ENCODE peak calls at places on chromosomes 12 and 14, in nine cellular contexts. I is stimulated activated CD4-positive, alpha-beta T cell treated with anti-CD3 and anti-CD28 coated beads, Interleukin-15, amount 100 ng/mL, for 1 hour; P is DMS79; M is activated CD8-positive, alpha-beta memory T cell treated with anti-CD3 and anti-CD28 coated beads for 24 hours; X is stimulated activated CD8-positive, alpha-beta memory T cell treated with anti-CD3 and anti-CD28 coated beads, Interleukin-7, amount 100 ng/mL, for 24 hours; B is esophagus squamous epithelium; N is upper lobe of right lung; S is AG04450; R is NCI-H446. G is an unnamed sample.

GRCh38 chr12:55372521-55372920 is 9.7 kb downstream of the OR6C75 start:
- DNase-seq in S (no peak), R (no peak), M (no peak), P (no peak), X (no peak), N (no peak), I (no peak), B (no peak), G (no peak)

GRCh38 chr12:53726946-53727309 is 324 bp downstream of the CALCOCO1 start:
- DNase-seq in N (no peak), P (no peak), M (no peak), I (no peak), S (no peak), B (no peak), R (no peak), X (no peak), G (no peak)

GRCh38 chr12:110256780-110257431 is 24.1 kb upstream of the ATP2A2 start:
- DNase-seq in I (no peak), X (no peak), M (no peak), B (no peak), N (peak), R (no peak), S (no peak), P (no peak), G (peak)

GRCh38 chr12:128455849-128456248 is 188.9 kb downstream of the TMEM132C start:
- DNase-seq in X (no peak), I (no peak), P (no peak), M (no peak), N (no peak), R (no peak), B (no peak), S (no peak), G (no peak)

GRCh38 chr12:57848208-57848607 is 1.7 kb upstream of the CTDSP2 start:
- DNase-seq in I (no peak), B (no peak), M (no peak), R (no peak), S (no peak), X (no peak), N (no peak), P (no peak), G (no peak)

GRCh38 chr14:103391048-103391447 is 5.8 kb downstream of the MARK3 start:
- DNase-seq in I (no peak), X (no peak), P (no peak), M (no peak), S (peak), B (no peak), R (peak), N (no peak), G (peak)

GRCh38 chr12:51217968-51218606 is at the start of gene POU6F1:
- DNase-seq in P (no peak), X (peak), M (peak), B (no peak), R (peak), I (peak), N (peak), S (peak), G (peak)

GRCh38 chr12:13452955-13453570 is 256.5 kb downstream of the EMP1 start:
- DNase-seq in M (no peak), I (no peak), B (no peak), P (peak), R (no peak), N (no peak), S (no peak), X (no peak), G (no peak)

GRCh38 chr12:94603434-94604068 is 46.8 kb downstream of the TMCC3 start:
- DNase-seq in I (peak), S (no peak), R (no peak), N (no peak), B (no peak), M (peak), X (peak), P (no peak), G (peak)

GRCh38 chr12:114669501-114670256 is 14.3 kb downstream of the TBX3 start:
- DNase-seq in P (peak), X (no peak), M (no peak), I (no peak), R (no peak), N (no peak), S (no peak), B (no peak), G (no peak)

GRCh38 chr14:92315050-92315785 is 7.7 kb upstream of the SLC24A4 start:
- DNase-seq in S (no peak), N (no peak), B (no peak), R (no peak), M (no peak), X (no peak), I (no peak), P (no peak), G (no peak)

GRCh38 chr14:54782803-54783659 is 119.6 kb downstream of the GCH1 start:
- DNase-seq in N (no peak), S (no peak), I (no peak), R (no peak), M (no peak), B (no peak), X (no peak), P (no peak), G (no peak)

GRCh38 chr12:78916845-78917480 is 52.4 kb downstream of the SYT1 start:
- DNase-seq in X (no peak), P (peak), S (no peak), N (no peak), B (no peak), I (no peak), M (no peak), R (peak), G (no peak)

GRCh38 chr14:99064262-99064954 is 207.6 kb downstream of the BCL11B start:
- DNase-seq in M (no peak), P (no peak), I (no peak), B (no peak), R (no peak), S (no peak), N (no peak), X (no peak), G (peak)

GRCh38 chr14:39241637-39242036 is 7.9 kb downstream of the MIA2 start:
- DNase-seq in X (no peak), S (no peak), M (no peak), I (no peak), N (no peak), P (no peak), B (no peak), R (no peak), G (no peak)

GRCh38 chr12:53320352-53321195 is 836 bp downstream of the AAAS start:
- DNase-seq in P (no peak), N (no peak), M (no peak), X (no peak), S (no peak), B (no peak), I (no peak), R (no peak), G (no peak)

GRCh38 chr12:120115692-120116442 is 686 bp downstream of the RAB35 start:
- DNase-seq in N (peak), B (no peak), M (peak), P (no peak), I (no peak), R (peak), X (no peak), S (no peak), G (no peak)

GRCh38 chr12:88334271-88334670 is 192.2 kb downstream of the TMTC3 start:
- DNase-seq in S (peak), I (no peak), P (no peak), N (no peak), R (no peak), M (no peak), B (no peak), X (no peak), G (no peak)

GRCh38 chr14:103543721-103544626 is 15.0 kb downstream of the TRMT61A start:
- DNase-seq in R (peak), I (no peak), X (no peak), N (no peak), S (no peak), P (no peak), M (no peak), B (no peak), G (no peak)

G was measured in Peyer's patch.